ENCODE peak calls at places on chromosomes 11 and 22, in ten cellular contexts. G is ovary; V is left ventricle myocardium inferior; B is CD8-positive, alpha-beta T cell; Z is uterus; W is AG04450; P is brain microvascular endothelial cell; C is endothelial cell of umbilical vein; N is fibroblast of lung; S is fibroblast of pulmonary artery. U is an unnamed sample.

GRCh38 chr11:82750643-82751139 is 17.0 kb upstream of the FAM181B start:
- DNase-seq in G (no peak), S (no peak), C (peak; percentile 32), N (no peak), B (no peak), V (no peak), P (no peak), W (no peak), Z (no peak), U (no peak)

GRCh38 chr11:40280161-40281054 is 1179.0 kb downstream of the LRRC4C start:
- DNase-seq in S (no peak), B (no peak), G (no peak), W (no peak), N (no peak), V (peak; percentile 18), Z (no peak), C (no peak), P (no peak), U (no peak)

GRCh38 chr11:46003647-46004046 is 81.2 kb downstream of the LARGE2 start:
- DNase-seq in V (no peak), P (no peak), G (no peak), B (no peak), C (no peak), S (peak; percentile 68), N (peak; percentile 58), Z (no peak), W (no peak), U (peak; percentile 65)

GRCh38 chr11:79212711-79213110 is 228.1 kb downstream of the TENM4 start:
- DNase-seq in G (no peak), B (no peak), Z (no peak), N (no peak), C (no peak), V (no peak), P (no peak), S (no peak), W (no peak), U (no peak)

GRCh38 chr11:47352556-47352955 is at the start of gene MYBPC3:
- DNase-seq in C (no peak), P (no peak), V (peak; percentile 66), S (no peak), N (no peak), G (no peak), B (no peak), Z (no peak), W (no peak), U (no peak)

GRCh38 chr22:38694049-38694448 is 6.7 kb downstream of the JOSD1 start:
- DNase-seq in N (no peak), P (no peak), V (no peak), G (no peak), W (no peak), Z (no peak), B (no peak), C (peak; percentile 77), S (no peak), U (no peak)

GRCh38 chr11:20488352-20488751 is 100.8 kb downstream of the PRMT3 start:
- DNase-seq in G (no peak), W (no peak), V (no peak), N (no peak), B (no peak), Z (no peak), C (no peak), S (no peak), P (no peak), U (no peak)

GRCh38 chr22:50305658-50306566 is 1.5 kb downstream of the PLXNB2 start:
- DNase-seq in P (peak; percentile 79), B (no peak), V (peak; percentile 84), G (peak; percentile 91), C (peak; percentile 83), Z (peak; percentile 86), S (peak; percentile 98), N (peak; percentile 92), W (peak; percentile 90), U (peak; percentile 98)

GRCh38 chr11:36030707-36031365 is 87.0 kb downstream of the LDLRAD3 start:
- DNase-seq in S (peak; percentile 40), Z (no peak), B (no peak), G (no peak), V (no peak), W (peak; percentile 67), N (peak; percentile 96), C (no peak), P (no peak), U (peak; percentile 45)

GRCh38 chr11:75233688-75234295 is 6.8 kb upstream of the TPBGL start:
- DNase-seq in V (no peak), G (no peak), C (peak; percentile 50), N (peak; percentile 57), S (peak; percentile 81), P (peak; percentile 61), Z (no peak), B (no peak), W (peak; percentile 16), U (peak; percentile 74)

GRCh38 chr11:98136357-98136756 is 884.4 kb upstream of the CNTN5 start:
- DNase-seq in S (no peak), B (no peak), G (no peak), P (no peak), W (no peak), N (no peak), V (no peak), Z (no peak), C (no peak), U (no peak)

GRCh38 chr11:118641463-118642019 is 34.1 kb downstream of the PHLDB1 start:
- DNase-seq in N (no peak), V (no peak), W (no peak), S (no peak), G (no peak), B (no peak), C (no peak), P (no peak), Z (no peak), U (no peak)

GRCh38 chr22:46202897-46203589 is 47.0 kb downstream of the CDPF1 start:
- DNase-seq in V (no peak), G (no peak), C (no peak), N (no peak), W (no peak), Z (no peak), S (no peak), P (no peak), B (no peak), U (no peak)

GRCh38 chr11:97995874-97996273 is 1024.9 kb upstream of the CNTN5 start:
- DNase-seq in W (no peak), V (no peak), G (no peak), P (no peak), N (no peak), C (no peak), Z (no peak), S (no peak), B (no peak), U (no peak)

GRCh38 chr11:46338636-46338987 is 8.7 kb upstream of the DGKZ start:
- DNase-seq in G (no peak), V (no peak), N (no peak), P (peak; percentile 24), S (no peak), Z (no peak), W (no peak), C (no peak), B (no peak), U (no peak)

GRCh38 chr11:65111537-65112225 is at the start of gene TM7SF2:
- DNase-seq in P (peak; percentile 82), G (peak; percentile 98), V (peak; percentile 97), S (peak; percentile 89), B (peak; percentile 83), C (peak; percentile 88), N (peak; percentile 90), Z (peak; percentile 93), W (peak; percentile 70), U (peak; percentile 94)
- TF ChIP-seq CTCF in P (no peak), G (no peak), V (no peak), S (no peak), B (no peak), C (no peak), N (no peak), Z (no peak), W (no peak), U (no peak)

GRCh38 chr22:47357493-47357892 is 595.0 kb downstream of the TBC1D22A start:
- DNase-seq in V (no peak), C (no peak), B (no peak), P (no peak), G (no peak), W (no peak), S (no peak), Z (no peak), N (no peak), U (no peak)

GRCh38 chr22:47357086-47357485 is 594.6 kb downstream of the TBC1D22A start:
- DNase-seq in B (no peak), Z (no peak), N (no peak), V (no peak), W (no peak), P (no peak), S (no peak), G (no peak), C (no peak), U (no peak)

GRCh38 chr22:47355388-47355725 is 592.9 kb downstream of the TBC1D22A start:
- DNase-seq in V (no peak), C (no peak), S (no peak), Z (no peak), B (no peak), W (no peak), P (no peak), G (no peak), N (no peak), U (no peak)

GRCh38 chr22:47355776-47356432 is 593.5 kb downstream of the TBC1D22A start:
- DNase-seq in V (no peak), Z (no peak), P (no peak), N (no peak), W (no peak), G (no peak), S (no peak), B (no peak), C (no peak), U (no peak)

GRCh38 chr22:47356433-47357011 is 594.1 kb downstream of the TBC1D22A start:
- DNase-seq in Z (no peak), C (no peak), V (no peak), S (no peak), P (no peak), W (no peak), N (no peak), G (no peak), B (no peak), U (no peak)
- H3K4me3 ChIP-seq in Z (no peak overlapping the region), C (no peak overlapping the region), V (no peak overlapping the region), S (no peak overlapping the region), P (no peak overlapping the region), W (no peak overlapping the region), N (no peak overlapping the region), G (no peak overlapping the region), B (no peak overlapping the region), U (no peak overlapping the region)

DNA sequence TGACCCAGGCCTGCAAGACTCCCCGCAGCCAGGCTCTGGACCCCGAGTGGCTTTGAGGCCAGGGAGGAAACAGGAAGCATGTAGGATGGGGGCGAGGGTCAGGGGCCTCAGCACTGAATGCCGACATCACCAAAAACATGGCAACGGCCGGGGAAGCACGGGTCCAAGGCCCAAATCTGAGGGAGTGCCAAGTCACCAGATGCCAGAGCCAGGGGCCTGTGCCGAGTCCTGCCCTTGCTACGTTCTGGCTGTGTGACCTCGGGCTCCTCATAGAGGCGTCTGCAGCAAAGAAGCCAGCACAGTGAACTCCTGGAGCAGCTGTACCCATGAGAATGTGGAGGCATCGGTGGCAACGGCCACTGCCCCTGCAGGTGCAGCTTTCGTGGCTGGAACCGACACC is 420.7 kb downstream of the CTTN start:
- DNase-seq in W (no peak), P (no peak), C (no peak), N (no peak), V (no peak), S (no peak), B (no peak), G (no peak), Z (no peak), U (no peak)
- TF ChIP-seq CTCF in W (no peak), P (no peak), C (no peak), N (no peak), V (no peak), S (no peak), B (no peak), G (no peak), Z (no peak), U (no peak)

GRCh38 chr22:27796118-27796517 is 5.4 kb downstream of the MN1 start:
- DNase-seq in G (no peak), C (no peak), V (no peak), B (no peak), S (no peak), P (no peak), N (no peak), W (no peak), Z (no peak), U (no peak)
- H3K4me3 ChIP-seq in G (no peak overlapping the region), C (no peak overlapping the region), V (peak overlapping the region; percentile 92), B (no peak overlapping the region), S (peak overlapping the region; percentile 27), P (peak overlapping the region; percentile 34), N (no peak overlapping the region), W (peak overlapping the region; percentile 29), Z (no peak overlapping the region), U (peak overlapping the region; percentile 85)